ENCODE peak calls at places on chromosomes 11 and 22, in seven cellular contexts. One of them, this sample, is unnamed.
A peak's percentile ranks its signal among the peaks of the same experiment; 100 is the strongest.

GRCh38 chr11:68690671-68691401 is 6.5 kb downstream of the GAL start:
- DNase-seq in breast epithelium: no peak
- DNase-seq in neuronal stem cell: no peak
- DNase-seq in astrocyte: no peak
- DNase-seq in iPS DF 6.9: no peak
- DNase-seq in heart left ventricle: no peak
- DNase-seq in left ventricle myocardium inferior: no peak
- DNase-seq in this sample: no peak

GRCh38 chr11:59267196-59267595 is 54.5 kb upstream of the MPEG1 start:
- DNase-seq in breast epithelium: peak; percentile 45
- DNase-seq in neuronal stem cell: no peak
- DNase-seq in astrocyte: no peak
- DNase-seq in iPS DF 6.9: no peak
- DNase-seq in heart left ventricle: no peak
- DNase-seq in left ventricle myocardium inferior: no peak
- DNase-seq in this sample: no peak

GRCh38 chr22:28316014-28316413 is 363.6 kb downstream of the TTC28 start:
- DNase-seq in breast epithelium: no peak
- DNase-seq in neuronal stem cell: no peak
- DNase-seq in astrocyte: no peak
- DNase-seq in iPS DF 6.9: no peak
- DNase-seq in heart left ventricle: no peak
- DNase-seq in left ventricle myocardium inferior: no peak
- DNase-seq in this sample: no peak

GRCh38 chr11:94049351-94049750 is 28.2 kb downstream of the HEPHL1 start:
- DNase-seq in breast epithelium: no peak
- DNase-seq in neuronal stem cell: no peak
- DNase-seq in astrocyte: no peak
- DNase-seq in iPS DF 6.9: no peak
- DNase-seq in heart left ventricle: no peak
- DNase-seq in left ventricle myocardium inferior: no peak
- DNase-seq in this sample: no peak

GRCh38 chr11:41256060-41256459 is 203.4 kb downstream of the LRRC4C start:
- DNase-seq in breast epithelium: no peak
- DNase-seq in neuronal stem cell: no peak
- DNase-seq in astrocyte: no peak
- DNase-seq in iPS DF 6.9: no peak
- DNase-seq in heart left ventricle: no peak
- DNase-seq in left ventricle myocardium inferior: no peak
- DNase-seq in this sample: no peak

GRCh38 chr11:81869337-81870065 is 864.2 kb downstream of the FAM181B start:
- DNase-seq in breast epithelium: no peak
- DNase-seq in neuronal stem cell: no peak
- DNase-seq in astrocyte: peak; percentile 8
- DNase-seq in iPS DF 6.9: no peak
- DNase-seq in heart left ventricle: no peak
- DNase-seq in left ventricle myocardium inferior: no peak
- DNase-seq in this sample: no peak

GRCh38 chr11:36456136-36456535 is 53.9 kb downstream of the TRAF6 start:
- DNase-seq in breast epithelium: no peak
- DNase-seq in neuronal stem cell: no peak
- DNase-seq in astrocyte: no peak
- DNase-seq in iPS DF 6.9: no peak
- DNase-seq in heart left ventricle: no peak
- DNase-seq in left ventricle myocardium inferior: no peak
- DNase-seq in this sample: no peak

GRCh38 chr22:22085702-22086500 is 103.3 kb upstream of the TOP3B start:
- DNase-seq in breast epithelium: no peak
- DNase-seq in neuronal stem cell: no peak
- DNase-seq in astrocyte: peak; percentile 14
- DNase-seq in iPS DF 6.9: no peak
- DNase-seq in heart left ventricle: no peak
- DNase-seq in left ventricle myocardium inferior: no peak
- DNase-seq in this sample: no peak

GRCh38 chr22:46935506-46936377 is 173.3 kb downstream of the TBC1D22A start:
- DNase-seq in breast epithelium: no peak
- DNase-seq in neuronal stem cell: no peak
- DNase-seq in astrocyte: no peak
- DNase-seq in iPS DF 6.9: no peak
- DNase-seq in heart left ventricle: no peak
- DNase-seq in left ventricle myocardium inferior: no peak
- DNase-seq in this sample: no peak

GRCh38 chr22:27110985-27111451 is 453.6 kb downstream of the MIAT start:
- DNase-seq in breast epithelium: no peak
- DNase-seq in neuronal stem cell: no peak
- DNase-seq in astrocyte: peak; percentile 95
- DNase-seq in iPS DF 6.9: no peak
- DNase-seq in heart left ventricle: no peak
- DNase-seq in left ventricle myocardium inferior: no peak
- DNase-seq in this sample: no peak

GRCh38 chr22:36471341-36471821 is 10.1 kb downstream of the TXN2 start:
- DNase-seq in breast epithelium: no peak
- DNase-seq in neuronal stem cell: no peak
- DNase-seq in astrocyte: peak; percentile 81
- DNase-seq in iPS DF 6.9: no peak
- DNase-seq in heart left ventricle: no peak
- DNase-seq in left ventricle myocardium inferior: no peak
- DNase-seq in this sample: no peak

GRCh38 chr11:73201249-73201648 is 16.8 kb upstream of the P2RY2 start:
- DNase-seq in breast epithelium: no peak
- DNase-seq in neuronal stem cell: no peak
- DNase-seq in astrocyte: no peak
- DNase-seq in iPS DF 6.9: no peak
- DNase-seq in heart left ventricle: no peak
- DNase-seq in left ventricle myocardium inferior: no peak
- DNase-seq in this sample: no peak

GRCh38 chr11:106076421-106076922 is 675 bp downstream of the KBTBD3 start:
- DNase-seq in breast epithelium: no peak
- DNase-seq in neuronal stem cell: no peak
- DNase-seq in astrocyte: peak; percentile 4
- DNase-seq in iPS DF 6.9: no peak
- DNase-seq in heart left ventricle: no peak
- DNase-seq in left ventricle myocardium inferior: no peak
- DNase-seq in this sample: no peak

GRCh38 chr11:10934293-10934850 is 76.5 kb upstream of the ZBED5 start:
- DNase-seq in breast epithelium: no peak
- DNase-seq in neuronal stem cell: no peak
- DNase-seq in astrocyte: no peak
- DNase-seq in iPS DF 6.9: no peak
- DNase-seq in heart left ventricle: no peak
- DNase-seq in left ventricle myocardium inferior: no peak
- DNase-seq in this sample: no peak

GRCh38 chr11:112509300-112509699 is 248.6 kb upstream of the PLET1 start:
- DNase-seq in breast epithelium: no peak
- DNase-seq in neuronal stem cell: no peak
- DNase-seq in astrocyte: no peak
- DNase-seq in iPS DF 6.9: no peak
- DNase-seq in heart left ventricle: no peak
- DNase-seq in left ventricle myocardium inferior: no peak
- DNase-seq in this sample: no peak

GRCh38 chr22:48320671-48321515 is 1506.8 kb downstream of the BRD1 start:
- DNase-seq in breast epithelium: no peak
- DNase-seq in neuronal stem cell: no peak
- DNase-seq in astrocyte: no peak
- DNase-seq in iPS DF 6.9: no peak
- DNase-seq in heart left ventricle: no peak
- DNase-seq in left ventricle myocardium inferior: no peak
- DNase-seq in this sample: no peak

GRCh38 chr11:14360976-14361375 is 2.0 kb upstream of the RRAS2 start:
- DNase-seq in breast epithelium: no peak
- DNase-seq in neuronal stem cell: no peak
- DNase-seq in astrocyte: no peak
- DNase-seq in iPS DF 6.9: no peak
- DNase-seq in heart left ventricle: no peak
- DNase-seq in left ventricle myocardium inferior: no peak
- DNase-seq in this sample: no peak

GRCh38 chr11:74320538-74320937 is 9.1 kb upstream of the P4HA3 start:
- DNase-seq in breast epithelium: no peak
- DNase-seq in neuronal stem cell: no peak
- DNase-seq in astrocyte: no peak
- DNase-seq in iPS DF 6.9: no peak
- DNase-seq in heart left ventricle: no peak
- DNase-seq in left ventricle myocardium inferior: no peak
- DNase-seq in this sample: no peak

GRCh38 chr22:40116496-40117200 is 61.1 kb upstream of the TNRC6B start:
- DNase-seq in breast epithelium: no peak
- DNase-seq in neuronal stem cell: no peak
- DNase-seq in astrocyte: no peak
- DNase-seq in iPS DF 6.9: no peak
- DNase-seq in heart left ventricle: no peak
- DNase-seq in left ventricle myocardium inferior: no peak
- DNase-seq in this sample: no peak

GRCh38 chr11:44561275-44561781 is 4.1 kb upstream of the CD82 start:
- DNase-seq in breast epithelium: no peak
- DNase-seq in neuronal stem cell: no peak
- DNase-seq in astrocyte: no peak
- DNase-seq in iPS DF 6.9: no peak
- DNase-seq in heart left ventricle: no peak
- DNase-seq in left ventricle myocardium inferior: no peak
- DNase-seq in this sample: no peak

GRCh38 chr11:68843052-68843561 is 1.4 kb upstream of the CPT1A start:
- DNase-seq in breast epithelium: no peak
- DNase-seq in neuronal stem cell: no peak
- DNase-seq in astrocyte: no peak
- DNase-seq in iPS DF 6.9: no peak
- DNase-seq in heart left ventricle: peak; percentile 42
- DNase-seq in left ventricle myocardium inferior: no peak
- DNase-seq in this sample: peak; percentile 68

GRCh38 chr22:35355744-35356420 is 25.0 kb upstream of the HMOX1 start:
- DNase-seq in breast epithelium: no peak
- DNase-seq in neuronal stem cell: no peak
- DNase-seq in astrocyte: no peak
- DNase-seq in iPS DF 6.9: no peak
- DNase-seq in heart left ventricle: no peak
- DNase-seq in left ventricle myocardium inferior: no peak
- DNase-seq in this sample: no peak

GRCh38 chr11:18046116-18046777 is at the start of gene TPH1:
- DNase-seq in breast epithelium: no peak
- DNase-seq in neuronal stem cell: peak; percentile 26
- DNase-seq in astrocyte: peak; percentile 89
- DNase-seq in iPS DF 6.9: no peak
- DNase-seq in heart left ventricle: peak; percentile 47
- DNase-seq in left ventricle myocardium inferior: peak; percentile 26
- DNase-seq in this sample: peak; percentile 1

GRCh38 chr11:2530131-2530854 is 85.5 kb downstream of the KCNQ1 start:
- DNase-seq in breast epithelium: no peak
- DNase-seq in neuronal stem cell: no peak
- DNase-seq in astrocyte: no peak
- DNase-seq in iPS DF 6.9: no peak
- DNase-seq in heart left ventricle: peak; percentile 25
- DNase-seq in left ventricle myocardium inferior: peak; percentile 11
- DNase-seq in this sample: no peak

GRCh38 chr11:115475564-115475963 is 28.7 kb downstream of the CADM1 start:
- DNase-seq in breast epithelium: no peak
- DNase-seq in neuronal stem cell: no peak
- DNase-seq in astrocyte: no peak
- DNase-seq in iPS DF 6.9: no peak
- DNase-seq in heart left ventricle: no peak
- DNase-seq in left ventricle myocardium inferior: no peak
- DNase-seq in this sample: no peak

GRCh38 chr22:38218661-38219331 is 17.0 kb downstream of the MAFF start:
- DNase-seq in breast epithelium: peak; percentile 91
- DNase-seq in neuronal stem cell: no peak
- DNase-seq in astrocyte: peak; percentile 96
- DNase-seq in iPS DF 6.9: no peak
- DNase-seq in heart left ventricle: peak; percentile 80
- DNase-seq in left ventricle myocardium inferior: peak; percentile 70
- DNase-seq in this sample: peak; percentile 95

DNA sequence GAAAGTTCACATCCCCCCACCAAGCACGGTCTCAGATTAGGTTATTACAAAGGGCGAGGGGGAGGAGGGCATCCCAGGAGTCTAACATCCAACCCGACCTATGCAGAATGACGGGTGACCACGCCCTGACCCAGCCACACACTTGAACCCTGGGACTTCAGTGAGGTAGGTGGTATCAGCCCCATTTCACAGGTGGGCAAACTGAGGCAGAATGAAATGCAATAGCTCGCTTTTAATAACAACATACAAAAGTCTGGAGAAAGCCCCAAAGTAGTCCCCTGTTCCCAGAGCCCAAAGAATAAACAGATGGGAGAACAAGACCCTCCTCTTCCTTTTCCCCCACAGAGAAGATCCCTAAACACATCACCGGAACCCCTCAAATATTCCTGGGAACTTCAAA is 31.9 kb downstream of the NUP50 start:
- DNase-seq in breast epithelium: no peak
- DNase-seq in neuronal stem cell: no peak
- DNase-seq in astrocyte: no peak
- DNase-seq in iPS DF 6.9: no peak
- DNase-seq in heart left ventricle: no peak
- DNase-seq in left ventricle myocardium inferior: no peak
- DNase-seq in this sample: no peak
- H3K36me3 ChIP-seq in breast epithelium: no peaks in the 10 kb centered on the region
- H3K36me3 ChIP-seq in neuronal stem cell: peaks cover 32% of the 10 kb centered on the region
- H3K36me3 ChIP-seq in astrocyte: peaks cover 2% of the 10 kb centered on the region
- H3K36me3 ChIP-seq in iPS DF 6.9: peaks cover 2% of the 10 kb centered on the region
- H3K36me3 ChIP-seq in heart left ventricle: peaks cover 42% of the 10 kb centered on the region
- H3K36me3 ChIP-seq in left ventricle myocardium inferior: peaks cover 34% of the 10 kb centered on the region
- H3K36me3 ChIP-seq in this sample: peaks cover 50% of the 10 kb centered on the region

DNA sequence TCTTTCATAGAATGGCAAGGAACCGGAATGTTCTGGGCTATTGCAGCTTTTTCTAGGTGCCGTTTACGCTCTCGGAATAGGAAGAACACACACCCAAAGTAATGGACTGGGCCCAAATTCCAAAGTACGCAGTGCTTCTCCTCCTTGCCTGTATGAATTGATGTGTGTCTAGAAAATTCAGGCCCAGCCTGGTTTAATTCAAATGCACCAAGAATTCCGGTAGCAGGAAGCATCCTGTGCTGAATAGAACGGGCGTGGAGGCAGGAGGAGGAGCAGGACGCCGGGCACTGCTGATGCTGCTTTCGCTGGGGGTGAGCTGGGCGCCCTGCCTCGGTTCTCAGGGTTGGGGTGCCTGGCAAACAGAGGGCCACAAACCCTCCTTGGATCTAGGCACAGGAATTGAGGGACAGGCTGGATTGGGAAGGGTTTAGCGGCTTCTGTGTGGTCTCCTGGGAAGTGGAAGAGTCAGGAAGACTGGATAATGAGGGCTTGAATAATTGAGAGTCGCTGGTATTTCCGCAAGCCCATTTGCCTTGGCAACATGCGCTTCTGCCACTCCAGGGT is 2.0 kb downstream of the PARVB start:
- DNase-seq in breast epithelium: no peak
- DNase-seq in neuronal stem cell: no peak
- DNase-seq in astrocyte: no peak
- DNase-seq in iPS DF 6.9: no peak
- DNase-seq in heart left ventricle: peak; percentile 38
- DNase-seq in left ventricle myocardium inferior: no peak
- DNase-seq in this sample: no peak
- H3K4me3 ChIP-seq in breast epithelium: peak overlapping the region; percentile 19
- H3K4me3 ChIP-seq in neuronal stem cell: no peak overlapping the region
- H3K4me3 ChIP-seq in astrocyte: no peak overlapping the region
- H3K4me3 ChIP-seq in iPS DF 6.9: no peak overlapping the region
- H3K4me3 ChIP-seq in heart left ventricle: peak overlapping the region; percentile 69
- H3K4me3 ChIP-seq in left ventricle myocardium inferior: peak overlapping the region; percentile 80
- H3K4me3 ChIP-seq in this sample: no peak overlapping the region

GRCh38 chr11:62593434-62594044 is 2.2 kb upstream of the TUT1 start:
- DNase-seq in breast epithelium: peak; percentile 73
- DNase-seq in neuronal stem cell: peak; percentile 70
- DNase-seq in astrocyte: peak; percentile 53
- DNase-seq in iPS DF 6.9: no peak
- DNase-seq in heart left ventricle: peak; percentile 83
- DNase-seq in left ventricle myocardium inferior: peak; percentile 79
- DNase-seq in this sample: peak; percentile 76
- H3K36me3 ChIP-seq in breast epithelium: peaks cover 15% of the 10 kb centered on the region
- H3K36me3 ChIP-seq in neuronal stem cell: peaks cover 66% of the 10 kb centered on the region
- H3K36me3 ChIP-seq in astrocyte: peaks cover 41% of the 10 kb centered on the region
- H3K36me3 ChIP-seq in iPS DF 6.9: peaks cover 41% of the 10 kb centered on the region
- H3K36me3 ChIP-seq in heart left ventricle: peaks cover 55% of the 10 kb centered on the region
- H3K36me3 ChIP-seq in left ventricle myocardium inferior: peaks cover 59% of the 10 kb centered on the region
- H3K36me3 ChIP-seq in this sample: peaks cover 61% of the 10 kb centered on the region

GRCh38 chr11:134658481-134659080 is 246.5 kb upstream of the B3GAT1 start:
- DNase-seq in breast epithelium: no peak
- DNase-seq in neuronal stem cell: no peak
- DNase-seq in astrocyte: no peak
- DNase-seq in iPS DF 6.9: no peak
- DNase-seq in heart left ventricle: no peak
- DNase-seq in left ventricle myocardium inferior: no peak
- DNase-seq in this sample: no peak
- H3K4me3 ChIP-seq in breast epithelium: no peak overlapping the region
- H3K4me3 ChIP-seq in neuronal stem cell: no peak overlapping the region
- H3K4me3 ChIP-seq in astrocyte: no peak overlapping the region
- H3K4me3 ChIP-seq in iPS DF 6.9: no peak overlapping the region
- H3K4me3 ChIP-seq in heart left ventricle: no peak overlapping the region
- H3K4me3 ChIP-seq in left ventricle myocardium inferior: no peak overlapping the region
- H3K4me3 ChIP-seq in this sample: no peak overlapping the region